ENCODE peak calls at places on chromosomes 1 and 21, in six cellular contexts. N, L, M, J, W and Z are unnamed samples.

GRCh38 chr1:168623003-168623828 is 46.8 kb downstream of the XCL1 start:
- DNase-seq in J (peak), N (no peak), M (no peak), W (no peak), L (no peak), Z (no peak)

GRCh38 chr1:64121766-64122385 is 81.5 kb upstream of the UBE2U start:
- DNase-seq in M (no peak), N (peak), W (no peak), J (no peak), L (no peak), Z (no peak)

GRCh38 chr1:220818421-220819173 is 31.9 kb downstream of the MTARC1 start:
- DNase-seq in M (no peak), W (no peak), L (no peak), J (peak), N (no peak), Z (no peak)

GRCh38 chr1:27098447-27099153 is 56.3 kb downstream of the SLC9A1 start:
- DNase-seq in M (no peak), J (no peak), N (no peak), W (no peak), L (no peak), Z (no peak)

GRCh38 chr1:116694524-116694923 is 27.0 kb upstream of the IGSF3 start:
- DNase-seq in L (no peak), N (no peak), W (no peak), M (no peak), J (no peak), Z (no peak)

GRCh38 chr1:36089393-36090121 is 865 bp downstream of the ADPRS start:
- DNase-seq in W (no peak), N (no peak), J (no peak), L (no peak), M (no peak), Z (no peak)

GRCh38 chr1:33383974-33384767 is 46.7 kb downstream of the PHC2 start:
- DNase-seq in J (peak), M (no peak), W (no peak), L (no peak), N (peak), Z (no peak)

GRCh38 chr21:44415073-44416025 is 40.0 kb upstream of the LRRC3 start:
- DNase-seq in J (no peak), N (no peak), M (no peak), L (no peak), W (no peak), Z (no peak)

GRCh38 chr1:27536004-27536757 is 46.2 kb upstream of the WASF2 start:
- DNase-seq in L (no peak), J (no peak), M (no peak), W (no peak), N (no peak), Z (no peak)

GRCh38 chr1:215082532-215083407 is at the start of gene KCNK2:
- DNase-seq in N (no peak), L (no peak), M (no peak), W (no peak), J (no peak), Z (peak)

GRCh38 chr1:56441586-56441985 is 137.8 kb downstream of the PLPP3 start:
- DNase-seq in N (no peak), L (no peak), M (no peak), W (no peak), J (no peak), Z (no peak)

GRCh38 chr1:58412071-58412580 is 134.4 kb downstream of the OMA1 start:
- DNase-seq in M (no peak), L (no peak), J (peak), W (no peak), N (peak), Z (no peak)

GRCh38 chr1:85488126-85488525 is 23.2 kb upstream of the DDAH1 start:
- DNase-seq in L (no peak), J (no peak), W (no peak), N (no peak), M (no peak), Z (no peak)

GRCh38 chr1:48246727-48247126 is 24.2 kb downstream of the SLC5A9 start:
- DNase-seq in N (no peak), L (no peak), W (no peak), J (no peak), M (no peak), Z (no peak)

GRCh38 chr1:91924146-91924545 is 25.1 kb upstream of the BRDT start:
- DNase-seq in W (no peak), N (peak), M (no peak), J (peak), L (no peak), Z (no peak)

GRCh38 chr1:70483342-70483741 is 72.3 kb downstream of the CTH start:
- DNase-seq in W (no peak), N (no peak), J (no peak), L (no peak), M (no peak), Z (no peak)

GRCh38 chr1:178593526-178593925 is 80.6 kb downstream of the TEX35 start:
- DNase-seq in M (no peak), L (no peak), N (no peak), J (no peak), W (no peak), Z (no peak)

GRCh38 chr1:115977481-115978258 is 1.4 kb downstream of the SLC22A15 start:
- DNase-seq in N (peak), W (no peak), J (peak), L (no peak), M (no peak), Z (no peak)

GRCh38 chr1:3524571-3525203 is 70.2 kb downstream of the ARHGEF16 start:
- DNase-seq in M (no peak), L (no peak), N (no peak), J (no peak), W (no peak), Z (no peak)

GRCh38 chr1:192610114-192610958 is 25.6 kb upstream of the RGS13 start:
- DNase-seq in J (peak), L (no peak), M (no peak), W (no peak), N (no peak), Z (no peak)

GRCh38 chr1:205918955-205919746 is 24.1 kb downstream of the SLC26A9 start:
- DNase-seq in L (peak), M (peak), N (peak), J (no peak), W (peak), Z (peak)
- TF ChIP-seq CTCF in L (peak), M (peak), N (peak), J (peak), W (peak), Z (peak)

DNA sequence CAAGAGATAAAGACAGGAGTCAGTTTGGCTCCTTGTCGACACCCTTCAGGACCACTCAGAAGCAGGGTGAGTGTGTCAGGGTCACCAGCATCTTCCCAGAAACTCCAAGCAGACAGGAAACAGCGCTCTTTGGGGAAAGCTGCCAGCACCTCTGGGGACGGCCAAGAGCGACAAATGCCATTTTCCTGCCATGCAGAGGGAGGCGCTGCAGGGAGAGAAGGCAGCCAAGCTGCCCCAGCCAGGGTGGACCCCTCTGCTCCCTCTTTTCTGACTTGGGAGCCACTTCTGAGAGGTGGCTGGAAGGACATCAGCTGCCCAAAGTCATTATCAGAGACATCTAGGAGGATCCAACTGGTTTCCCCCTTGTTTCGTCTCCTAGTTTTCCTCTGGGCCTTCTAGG is 29.0 kb downstream of the SIM2 start:
- DNase-seq in M (no peak), W (no peak), N (no peak), L (no peak), J (no peak), Z (no peak)
- TF ChIP-seq CTCF in M (no peak), W (no peak), N (no peak), L (no peak), J (no peak), Z (no peak)

GRCh38 chr1:235021815-235022214 is 106.8 kb downstream of the TOMM20 start:
- DNase-seq in N (no peak), J (no peak), W (no peak), L (no peak), M (no peak), Z (no peak)
- TF ChIP-seq CTCF in N (no peak), J (no peak), W (no peak), L (no peak), M (no peak), Z (no peak)

DNA sequence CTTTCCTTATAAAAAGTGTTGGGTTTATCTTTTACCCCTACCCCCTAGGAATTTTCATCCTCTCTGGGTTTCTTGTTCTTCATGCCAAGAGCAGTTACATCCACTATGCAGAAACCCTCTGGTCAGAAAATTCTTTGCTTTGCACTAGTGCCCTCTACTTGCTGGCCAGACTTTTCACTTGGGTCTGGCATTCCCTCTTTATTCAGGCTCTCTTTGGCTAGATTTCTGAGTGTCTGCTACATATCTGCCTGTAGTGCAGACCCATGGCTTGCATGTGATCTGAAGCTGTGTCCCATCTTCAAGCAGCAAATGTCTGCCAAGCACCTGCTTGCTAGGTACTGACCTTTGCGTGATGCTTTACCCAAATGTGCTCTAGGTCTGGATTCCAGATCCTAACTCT is 237.0 kb downstream of the GPATCH2 start:
- DNase-seq in N (no peak), L (no peak), M (no peak), W (no peak), J (no peak), Z (no peak)
- TF ChIP-seq CTCF in N (peak), L (no peak), M (no peak), W (peak), J (no peak), Z (no peak)

GRCh38 chr1:202237052-202237451 is 43.5 kb downstream of the LGR6 start:
- DNase-seq in M (no peak), J (no peak), N (no peak), W (no peak), L (no peak), Z (peak)
- TF ChIP-seq CTCF in M (no peak), J (peak), N (peak), W (peak), L (peak), Z (no peak)

DNA sequence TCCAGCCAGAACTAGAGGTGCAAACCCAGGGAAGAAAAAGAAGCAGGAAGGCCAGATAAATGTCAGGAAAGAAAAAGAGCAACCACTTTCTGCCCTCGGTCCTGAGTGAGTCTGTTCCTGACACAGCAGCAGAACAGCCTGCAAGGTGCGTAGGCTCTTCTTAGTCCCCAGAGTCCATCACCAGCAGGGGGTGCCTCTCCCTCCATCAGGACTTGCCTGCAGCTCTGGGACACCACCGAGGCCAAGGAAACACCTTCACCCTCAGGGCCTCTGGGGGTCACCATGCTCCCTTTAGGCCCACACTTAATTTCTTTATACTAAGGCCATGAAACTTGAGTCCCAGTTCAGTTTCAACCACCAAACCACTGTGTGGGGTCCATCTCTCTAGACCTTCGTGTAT is 43.7 kb upstream of the NFASC start:
- DNase-seq in W (no peak), N (no peak), M (no peak), L (no peak), J (no peak), Z (peak)
- TF ChIP-seq CTCF in W (peak), N (peak), M (no peak), L (no peak), J (peak), Z (peak)

GRCh38 chr1:89148259-89148658 is 22.3 kb upstream of the GBP2 start:
- DNase-seq in W (no peak), L (no peak), M (no peak), J (no peak), N (no peak), Z (no peak)

GRCh38 chr1:89149976-89150375 is 24.1 kb upstream of the GBP2 start:
- DNase-seq in N (no peak), J (no peak), L (no peak), M (no peak), W (no peak), Z (no peak)

GRCh38 chr1:89147707-89148106 is 21.8 kb upstream of the GBP2 start:
- DNase-seq in N (no peak), W (no peak), L (no peak), J (no peak), M (no peak), Z (no peak)

GRCh38 chr1:89151021-89151420 is 24.8 kb downstream of the GBP7 start:
- DNase-seq in J (no peak), M (no peak), L (no peak), W (no peak), N (no peak), Z (no peak)

GRCh38 chr1:89149229-89149628 is 23.3 kb upstream of the GBP2 start:
- DNase-seq in W (no peak), L (no peak), M (no peak), N (no peak), J (no peak), Z (peak)
- TF ChIP-seq CTCF in W (peak), L (peak), M (no peak), N (no peak), J (peak), Z (no peak)

GRCh38 chr1:22489278-22489677 is 37.6 kb downstream of the ZBTB40 start:
- DNase-seq in L (no peak), M (no peak), N (no peak), W (no peak), J (no peak), Z (no peak)
- TF ChIP-seq CTCF in L (no peak), M (no peak), N (no peak), W (peak), J (no peak), Z (no peak)

DNA sequence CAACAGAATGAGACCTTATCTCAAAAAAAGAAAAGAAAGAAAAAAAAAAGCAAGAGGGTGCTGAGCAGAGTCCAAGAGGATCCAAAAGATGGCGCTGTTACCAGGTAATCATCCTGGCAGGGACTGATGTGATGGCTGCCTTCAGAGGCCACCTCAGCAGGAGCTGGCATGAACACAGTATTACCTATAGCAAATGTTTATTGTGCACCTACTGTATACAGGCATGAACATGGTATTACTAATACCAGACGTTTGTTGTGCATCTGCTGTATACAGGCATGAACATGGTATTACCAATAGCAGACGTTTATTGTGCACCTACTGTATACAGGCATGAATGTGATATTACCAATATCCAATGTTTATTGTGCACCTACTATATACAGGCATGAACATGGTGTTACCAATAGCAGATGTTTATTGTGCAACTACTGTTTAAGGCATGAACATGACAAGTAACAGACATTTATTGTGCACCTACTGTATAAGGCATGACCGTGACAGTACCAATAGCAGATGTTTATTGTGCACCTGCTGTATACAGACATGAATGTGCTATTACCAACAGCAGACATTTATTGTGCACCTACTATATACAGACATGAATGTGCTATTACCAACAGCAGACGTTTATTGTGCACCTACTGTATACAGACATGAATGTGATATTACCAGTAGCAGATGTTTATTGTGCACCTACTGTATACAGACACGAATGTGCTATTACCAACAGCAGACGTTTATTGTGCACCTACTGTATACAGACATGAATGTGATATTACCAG is 115.1 kb upstream of the TMEM51 start:
- DNase-seq in W (peak), J (no peak), N (no peak), L (no peak), M (no peak), Z (peak)
- TF ChIP-seq CTCF in W (peak), J (peak), N (peak), L (no peak), M (peak), Z (peak)

DNA sequence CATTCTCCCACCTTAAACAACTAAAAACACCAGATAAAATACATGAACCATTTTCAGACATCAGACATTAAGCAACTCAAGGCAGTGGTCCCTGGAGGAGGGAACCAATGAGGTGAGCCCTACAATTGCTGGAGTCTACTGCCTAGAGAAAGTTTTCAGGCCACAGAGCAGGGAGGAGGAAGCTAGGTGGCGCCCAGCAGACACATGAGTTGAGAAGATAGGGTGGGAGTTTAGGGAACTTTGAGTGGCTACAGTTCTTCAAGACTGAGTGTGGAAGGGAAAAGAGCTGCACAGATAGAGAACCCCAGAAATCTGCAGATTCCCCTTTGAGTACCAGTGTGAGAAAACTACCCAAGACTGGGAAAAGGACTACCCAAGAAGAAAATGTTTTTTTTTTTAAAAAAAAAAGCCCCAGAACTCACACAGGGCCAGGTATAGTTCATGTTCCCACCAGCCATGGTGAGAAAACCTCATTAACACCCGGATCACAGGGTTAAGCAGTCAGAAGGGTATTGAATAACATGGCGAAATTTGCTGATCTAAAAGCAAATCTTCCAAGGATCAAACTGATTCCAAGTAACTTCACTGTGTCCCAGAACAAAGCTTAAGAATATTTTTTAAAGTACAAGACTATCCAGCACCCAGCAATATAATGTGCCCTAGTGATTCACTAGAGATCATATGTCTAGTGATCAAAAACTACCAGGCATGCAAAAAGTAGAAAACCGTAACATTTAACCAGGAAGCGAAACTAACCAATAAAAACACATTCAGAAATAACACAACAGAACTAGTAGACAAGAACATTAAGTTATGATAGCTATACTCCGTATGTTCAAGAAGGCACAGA is 12.0 kb downstream of the ALDH9A1 start:
- DNase-seq in W (no peak), M (no peak), J (no peak), L (no peak), N (no peak), Z (no peak)
- TF ChIP-seq CTCF in W (peak), M (no peak), J (no peak), L (no peak), N (peak), Z (no peak)